ENCODE peak calls at places on chromosomes 4 and X, in ten cellular contexts. One of them, this sample, is unnamed.
A peak's percentile ranks its signal among the peaks of the same experiment; 100 is the strongest.

GRCh38 chr4:83870551-83870950 is 334.6 kb downstream of the GPAT3 start:
- DNase-seq in naive thymus-derived CD4-positive, alpha-beta T cell: no peak
- DNase-seq in T follicular helper cell: no peak
- DNase-seq in stimulated activated CD8-positive, alpha-beta memory T cell treated with anti-CD3 and anti-CD28 coated beads, Interleukin-7, amount 100 ng/mL, for 1 hour: no peak
- DNase-seq in HEK293T: no peak
- DNase-seq in HT1080: no peak
- DNase-seq in activated T-cell treated with anti-CD3 and anti-CD28 coated beads, Interleukin-2, amount 50 U/mL, for 72 hours: no peak
- DNase-seq in nucleus accumbens: no peak
- DNase-seq in mammary epithelial cell: no peak
- DNase-seq in OCI-LY7: no peak
- DNase-seq in this sample: no peak

GRCh38 chrX:49186125-49187027 is at the start of gene PRICKLE3:
- DNase-seq in naive thymus-derived CD4-positive, alpha-beta T cell: peak; percentile 78
- DNase-seq in T follicular helper cell: peak; percentile 61
- DNase-seq in stimulated activated CD8-positive, alpha-beta memory T cell treated with anti-CD3 and anti-CD28 coated beads, Interleukin-7, amount 100 ng/mL, for 1 hour: no peak
- DNase-seq in HEK293T: peak; percentile 55
- DNase-seq in HT1080: peak; percentile 53
- DNase-seq in activated T-cell treated with anti-CD3 and anti-CD28 coated beads, Interleukin-2, amount 50 U/mL, for 72 hours: peak; percentile 87
- DNase-seq in nucleus accumbens: peak; percentile 6
- DNase-seq in mammary epithelial cell: peak; percentile 60
- DNase-seq in OCI-LY7: peak; percentile 87
- DNase-seq in this sample: peak; percentile 51

GRCh38 chr4:101066586-101066985 is 280.7 kb downstream of the PPP3CA start:
- DNase-seq in naive thymus-derived CD4-positive, alpha-beta T cell: no peak
- DNase-seq in T follicular helper cell: no peak
- DNase-seq in stimulated activated CD8-positive, alpha-beta memory T cell treated with anti-CD3 and anti-CD28 coated beads, Interleukin-7, amount 100 ng/mL, for 1 hour: no peak
- DNase-seq in HEK293T: no peak
- DNase-seq in HT1080: no peak
- DNase-seq in activated T-cell treated with anti-CD3 and anti-CD28 coated beads, Interleukin-2, amount 50 U/mL, for 72 hours: no peak
- DNase-seq in nucleus accumbens: no peak
- DNase-seq in mammary epithelial cell: no peak
- DNase-seq in OCI-LY7: no peak
- DNase-seq in this sample: no peak

GRCh38 chrX:54042609-54043010 is 1.7 kb downstream of the PHF8 start:
- DNase-seq in naive thymus-derived CD4-positive, alpha-beta T cell: peak; percentile 22
- DNase-seq in T follicular helper cell: peak; percentile 12
- DNase-seq in stimulated activated CD8-positive, alpha-beta memory T cell treated with anti-CD3 and anti-CD28 coated beads, Interleukin-7, amount 100 ng/mL, for 1 hour: no peak
- DNase-seq in HEK293T: peak; percentile 56
- DNase-seq in HT1080: peak; percentile 60
- DNase-seq in activated T-cell treated with anti-CD3 and anti-CD28 coated beads, Interleukin-2, amount 50 U/mL, for 72 hours: peak; percentile 58
- DNase-seq in nucleus accumbens: peak; percentile 12
- DNase-seq in mammary epithelial cell: peak; percentile 36
- DNase-seq in OCI-LY7: peak; percentile 72
- DNase-seq in this sample: peak; percentile 44

GRCh38 chrX:69948398-69948797 is 101.3 kb downstream of the AWAT2 start:
- DNase-seq in naive thymus-derived CD4-positive, alpha-beta T cell: no peak
- DNase-seq in T follicular helper cell: no peak
- DNase-seq in stimulated activated CD8-positive, alpha-beta memory T cell treated with anti-CD3 and anti-CD28 coated beads, Interleukin-7, amount 100 ng/mL, for 1 hour: no peak
- DNase-seq in HEK293T: no peak
- DNase-seq in HT1080: no peak
- DNase-seq in activated T-cell treated with anti-CD3 and anti-CD28 coated beads, Interleukin-2, amount 50 U/mL, for 72 hours: no peak
- DNase-seq in nucleus accumbens: no peak
- DNase-seq in mammary epithelial cell: no peak
- DNase-seq in OCI-LY7: no peak
- DNase-seq in this sample: no peak

GRCh38 chrX:4547218-4547836 is 833.9 kb upstream of the PRKX start:
- DNase-seq in naive thymus-derived CD4-positive, alpha-beta T cell: no peak
- DNase-seq in T follicular helper cell: peak; percentile 16
- DNase-seq in stimulated activated CD8-positive, alpha-beta memory T cell treated with anti-CD3 and anti-CD28 coated beads, Interleukin-7, amount 100 ng/mL, for 1 hour: no peak
- DNase-seq in HEK293T: peak; percentile 49
- DNase-seq in HT1080: peak; percentile 15
- DNase-seq in activated T-cell treated with anti-CD3 and anti-CD28 coated beads, Interleukin-2, amount 50 U/mL, for 72 hours: peak; percentile 25
- DNase-seq in nucleus accumbens: peak; percentile 8
- DNase-seq in mammary epithelial cell: peak; percentile 23
- DNase-seq in OCI-LY7: peak; percentile 46
- DNase-seq in this sample: peak; percentile 2

GRCh38 chrX:111649641-111650040 is 31.3 kb upstream of the ALG13 start:
- DNase-seq in naive thymus-derived CD4-positive, alpha-beta T cell: no peak
- DNase-seq in T follicular helper cell: no peak
- DNase-seq in stimulated activated CD8-positive, alpha-beta memory T cell treated with anti-CD3 and anti-CD28 coated beads, Interleukin-7, amount 100 ng/mL, for 1 hour: no peak
- DNase-seq in HEK293T: no peak
- DNase-seq in HT1080: peak; percentile 0
- DNase-seq in activated T-cell treated with anti-CD3 and anti-CD28 coated beads, Interleukin-2, amount 50 U/mL, for 72 hours: no peak
- DNase-seq in nucleus accumbens: no peak
- DNase-seq in mammary epithelial cell: peak; percentile 55
- DNase-seq in OCI-LY7: no peak
- DNase-seq in this sample: no peak

GRCh38 chr4:3250438-3250955 is 1.5 kb downstream of the MSANTD1 start:
- DNase-seq in naive thymus-derived CD4-positive, alpha-beta T cell: no peak
- DNase-seq in T follicular helper cell: no peak
- DNase-seq in stimulated activated CD8-positive, alpha-beta memory T cell treated with anti-CD3 and anti-CD28 coated beads, Interleukin-7, amount 100 ng/mL, for 1 hour: no peak
- DNase-seq in HEK293T: no peak
- DNase-seq in HT1080: no peak
- DNase-seq in activated T-cell treated with anti-CD3 and anti-CD28 coated beads, Interleukin-2, amount 50 U/mL, for 72 hours: no peak
- DNase-seq in nucleus accumbens: no peak
- DNase-seq in mammary epithelial cell: no peak
- DNase-seq in OCI-LY7: no peak
- DNase-seq in this sample: no peak

GRCh38 chrX:101485212-101486064 is at the start of gene ARMCX4:
- DNase-seq in naive thymus-derived CD4-positive, alpha-beta T cell: peak; percentile 21
- DNase-seq in T follicular helper cell: peak; percentile 30
- DNase-seq in stimulated activated CD8-positive, alpha-beta memory T cell treated with anti-CD3 and anti-CD28 coated beads, Interleukin-7, amount 100 ng/mL, for 1 hour: no peak
- DNase-seq in HEK293T: no peak
- DNase-seq in HT1080: peak; percentile 59
- DNase-seq in activated T-cell treated with anti-CD3 and anti-CD28 coated beads, Interleukin-2, amount 50 U/mL, for 72 hours: peak; percentile 64
- DNase-seq in nucleus accumbens: peak; percentile 53
- DNase-seq in mammary epithelial cell: peak; percentile 18
- DNase-seq in OCI-LY7: no peak
- DNase-seq in this sample: peak; percentile 15

GRCh38 chrX:70089575-70090297 is 27.5 kb downstream of the OTUD6A start:
- DNase-seq in naive thymus-derived CD4-positive, alpha-beta T cell: no peak
- DNase-seq in T follicular helper cell: no peak
- DNase-seq in stimulated activated CD8-positive, alpha-beta memory T cell treated with anti-CD3 and anti-CD28 coated beads, Interleukin-7, amount 100 ng/mL, for 1 hour: no peak
- DNase-seq in HEK293T: no peak
- DNase-seq in HT1080: peak; percentile 83
- DNase-seq in activated T-cell treated with anti-CD3 and anti-CD28 coated beads, Interleukin-2, amount 50 U/mL, for 72 hours: no peak
- DNase-seq in nucleus accumbens: no peak
- DNase-seq in mammary epithelial cell: peak; percentile 12
- DNase-seq in OCI-LY7: no peak
- DNase-seq in this sample: no peak

GRCh38 chrX:103562801-103563200 is 22.5 kb upstream of the TCEAL4 start:
- DNase-seq in naive thymus-derived CD4-positive, alpha-beta T cell: no peak
- DNase-seq in T follicular helper cell: no peak
- DNase-seq in stimulated activated CD8-positive, alpha-beta memory T cell treated with anti-CD3 and anti-CD28 coated beads, Interleukin-7, amount 100 ng/mL, for 1 hour: no peak
- DNase-seq in HEK293T: no peak
- DNase-seq in HT1080: peak; percentile 62
- DNase-seq in activated T-cell treated with anti-CD3 and anti-CD28 coated beads, Interleukin-2, amount 50 U/mL, for 72 hours: no peak
- DNase-seq in nucleus accumbens: no peak
- DNase-seq in mammary epithelial cell: no peak
- DNase-seq in OCI-LY7: no peak
- DNase-seq in this sample: no peak

GRCh38 chrX:69033936-69034335 is 131.3 kb downstream of the PJA1 start:
- DNase-seq in naive thymus-derived CD4-positive, alpha-beta T cell: no peak
- DNase-seq in T follicular helper cell: no peak
- DNase-seq in stimulated activated CD8-positive, alpha-beta memory T cell treated with anti-CD3 and anti-CD28 coated beads, Interleukin-7, amount 100 ng/mL, for 1 hour: no peak
- DNase-seq in HEK293T: peak; percentile 3
- DNase-seq in HT1080: no peak
- DNase-seq in activated T-cell treated with anti-CD3 and anti-CD28 coated beads, Interleukin-2, amount 50 U/mL, for 72 hours: no peak
- DNase-seq in nucleus accumbens: no peak
- DNase-seq in mammary epithelial cell: peak; percentile 6
- DNase-seq in OCI-LY7: no peak
- DNase-seq in this sample: no peak

This sample was measured in T1000.